ENCODE peak calls at places on chromosome 1, in six cellular contexts. D is HCT116, E is T47D, F is K562, H is SK-N-SH, V is GM12878. N is an unnamed sample.

GRCh38 chr1:152959801-152960451 is 10.5 kb upstream of the SPRR4 start:
- DNase-seq in D (no peak), E (no peak), F (no peak), H (no peak), V (no peak), N (no peak)

GRCh38 chr1:34781071-34781843 is at the start of gene GJB3:
- DNase-seq in D (no peak), E (peak; percentile 7), F (no peak), H (peak; percentile 83), V (no peak), N (no peak)

GRCh38 chr1:65813956-65814355 is 21.3 kb downstream of the PDE4B start:
- DNase-seq in D (no peak), E (peak; percentile 19), F (no peak), H (peak; percentile 29), V (no peak), N (no peak)

GRCh38 chr1:43531453-43531905 is 796 bp downstream of the PTPRF start:
- DNase-seq in D (no peak), E (peak; percentile 64), F (no peak), H (peak; percentile 89), V (no peak), N (no peak)

GRCh38 chr1:244074559-244075171 is 23.6 kb downstream of the ZBTB18 start:
- DNase-seq in D (no peak), E (no peak), F (no peak), H (no peak), V (no peak), N (no peak)

GRCh38 chr1:152506899-152507498 is 3.6 kb upstream of the LCE5A start:
- DNase-seq in D (no peak), E (peak; percentile 16), F (no peak), H (no peak), V (no peak), N (no peak)

GRCh38 chr1:154777151-154777550 is 92.9 kb downstream of the KCNN3 start:
- DNase-seq in D (no peak), E (no peak), F (no peak), H (no peak), V (no peak), N (no peak)

GRCh38 chr1:189708674-189709073 is 769.0 kb downstream of the BRINP3 start:
- DNase-seq in D (peak; percentile 7), E (peak; percentile 78), F (no peak), H (peak; percentile 31), V (no peak), N (no peak)

GRCh38 chr1:159817276-159818041 is 9.2 kb upstream of the SLAMF8 start:
- DNase-seq in D (no peak), E (peak; percentile 93), F (peak; percentile 57), H (no peak), V (no peak), N (peak; percentile 70)

GRCh38 chr1:38005195-38006007 is at the start of gene FHL3:
- DNase-seq in D (no peak), E (peak; percentile 70), F (peak; percentile 96), H (peak; percentile 90), V (no peak), N (peak; percentile 51)

GRCh38 chr1:174258148-174258550 is 98.8 kb downstream of the RABGAP1L start:
- DNase-seq in D (peak; percentile 45), E (peak; percentile 76), F (peak; percentile 65), H (peak; percentile 36), V (no peak), N (peak; percentile 45)

GRCh38 chr1:178881950-178882349 is 11.1 kb upstream of the ANGPTL1 start:
- DNase-seq in D (no peak), E (no peak), F (no peak), H (no peak), V (no peak), N (no peak)

GRCh38 chr1:9993571-9994075 is 3.4 kb upstream of the RBP7 start:
- DNase-seq in D (no peak), E (no peak), F (no peak), H (no peak), V (no peak), N (no peak)

GRCh38 chr1:5730272-5731109 is 261.7 kb downstream of the NPHP4 start:
- DNase-seq in D (no peak), E (no peak), F (no peak), H (no peak), V (no peak), N (no peak)

DNA sequence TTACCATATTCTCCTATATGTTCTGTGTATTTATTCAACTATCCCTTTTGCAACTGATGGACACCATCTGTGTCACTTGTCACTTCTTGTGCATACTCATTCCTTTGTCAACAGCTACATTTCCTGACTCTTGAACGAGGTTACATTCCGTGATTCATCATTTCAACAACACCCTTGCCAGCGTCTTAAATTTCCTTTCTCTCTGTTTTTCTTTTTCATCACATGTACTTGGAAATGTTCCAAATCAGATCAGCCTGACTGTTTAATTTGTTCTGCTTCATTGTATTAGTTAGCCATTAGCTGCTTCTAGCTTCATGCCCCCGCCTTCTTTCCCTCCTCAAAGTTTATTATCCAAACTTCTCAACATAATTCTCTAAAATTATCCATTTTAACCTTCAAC is 173.0 kb downstream of the ADGRL4 start:
- DNase-seq in D (peak; percentile 22), E (peak; percentile 9), F (no peak), H (no peak), V (no peak), N (no peak)
- TF ChIP-seq JUND in D (peak; percentile 28), E (no peak), F (no peak), H (peak; percentile 88), V (no peak), N (no peak)

DNA sequence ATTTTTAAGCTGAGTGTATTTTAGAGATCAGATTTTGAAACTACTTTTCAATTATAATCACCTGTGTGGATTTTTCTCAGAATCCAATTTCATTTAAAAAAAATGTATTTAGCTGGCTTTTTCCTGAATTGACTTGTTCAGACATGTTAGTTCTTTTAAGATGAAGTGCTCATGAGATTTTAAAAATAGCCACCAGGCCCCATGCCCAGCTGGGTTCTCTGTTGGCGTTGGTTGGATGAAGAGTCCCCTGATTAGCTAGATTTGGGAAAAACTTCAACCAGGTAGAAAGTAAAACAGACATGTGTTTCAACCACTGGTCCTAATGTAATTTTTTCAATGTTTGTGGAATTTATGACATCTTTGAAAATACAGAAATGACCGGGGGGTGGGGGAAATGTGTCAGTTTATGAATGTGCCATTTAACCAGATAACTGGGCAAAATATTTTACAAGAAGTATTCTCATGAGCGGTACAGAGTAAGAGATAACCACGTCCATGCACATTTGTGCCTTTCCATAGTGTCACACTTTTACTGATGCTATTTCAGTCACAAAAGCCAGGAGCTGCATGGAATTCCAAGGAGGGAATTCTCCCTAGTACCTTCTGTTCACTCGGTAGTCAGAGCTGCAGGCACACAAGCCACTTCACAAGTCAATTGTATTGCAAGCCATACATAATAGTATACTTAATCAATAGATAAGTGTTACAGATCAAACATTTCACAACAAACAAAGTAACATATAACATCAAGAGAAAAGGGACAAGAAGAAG is 51.1 kb downstream of the KCNK1 start:
- DNase-seq in D (no peak), E (no peak), F (no peak), H (no peak), V (no peak), N (no peak)
- TF ChIP-seq JUND in D (no peak), E (no peak), F (no peak), H (no peak), V (no peak), N (no peak)

GRCh38 chr1:170531758-170532657 is at the start of gene GORAB:
- DNase-seq in D (peak; percentile 90), E (peak; percentile 95), F (peak; percentile 95), H (peak; percentile 86), V (peak; percentile 82), N (peak; percentile 85)

GRCh38 chr1:170534626-170535147 is 2.7 kb downstream of the GORAB start:
- DNase-seq in D (no peak), E (no peak), F (no peak), H (no peak), V (no peak), N (peak; percentile 50)

GRCh38 chr1:170530972-170531757 is 801 bp upstream of the GORAB start:
- DNase-seq in D (no peak), E (peak; percentile 10), F (peak; percentile 33), H (peak; percentile 1), V (no peak), N (no peak)

GRCh38 chr1:170535418-170535817 is 3.5 kb downstream of the GORAB start:
- DNase-seq in D (no peak), E (no peak), F (no peak), H (no peak), V (no peak), N (no peak)

GRCh38 chr1:170533331-170533730 is 1.4 kb downstream of the GORAB start:
- DNase-seq in D (no peak), E (no peak), F (peak; percentile 31), H (no peak), V (no peak), N (no peak)
- TF ChIP-seq JUND in D (no peak), E (no peak), F (no peak), H (no peak), V (no peak), N (no peak)

GRCh38 chr1:198829948-198830347 is 191.1 kb downstream of the PTPRC start:
- DNase-seq in D (no peak), E (peak; percentile 26), F (peak; percentile 4), H (no peak), V (no peak), N (no peak)
- TF ChIP-seq JUND in D (no peak), E (no peak), F (no peak), H (no peak), V (no peak), N (no peak)

N was measured in HepG2.